ENCODE peak calls at places on chromosome 5, in five cellular contexts. G, V, D, Z and A are unnamed samples.
A peak's percentile ranks its signal among the peaks of the same experiment; 100 is the strongest.

GRCh38 chr5:94793816-94794198 is 175.3 kb downstream of the SLF1 start:
- DNase-seq in Z (peak; percentile 43), V (no peak), G (no peak), D (no peak), A (no peak)

GRCh38 chr5:132013711-132014110 is 2.3 kb upstream of the ACSL6 start:
- DNase-seq in Z (no peak), D (no peak), G (no peak), V (no peak), A (peak; percentile 43)

GRCh38 chr5:73487815-73488214 is 10.4 kb upstream of the BTF3 start:
- DNase-seq in Z (no peak), D (no peak), G (no peak), V (no peak), A (no peak)

GRCh38 chr5:87588316-87588715 is 175.6 kb upstream of the CCNH start:
- DNase-seq in G (no peak), D (no peak), Z (no peak), V (no peak), A (no peak)

GRCh38 chr5:94544031-94544650 is 74.3 kb downstream of the KIAA0825 start:
- DNase-seq in G (no peak), V (no peak), Z (peak; percentile 15), D (no peak), A (no peak)

GRCh38 chr5:65264420-65264819 is 217.3 kb downstream of the ADAMTS6 start:
- DNase-seq in Z (no peak), D (no peak), V (no peak), G (no peak), A (no peak)

GRCh38 chr5:73938280-73938937 is 312.4 kb downstream of the ARHGEF28 start:
- DNase-seq in Z (peak; percentile 96), V (peak; percentile 28), D (no peak), G (peak; percentile 34), A (no peak)

GRCh38 chr5:23139338-23140171 is 286.4 kb upstream of the CDH12 start:
- DNase-seq in G (no peak), D (no peak), Z (peak; percentile 0), V (no peak), A (no peak)

GRCh38 chr5:50655067-50655809 is 11.2 kb upstream of the PARP8 start:
- DNase-seq in Z (no peak), D (no peak), G (no peak), V (no peak), A (no peak)

GRCh38 chr5:157463081-157463480 is 3.1 kb downstream of the NIPAL4 start:
- DNase-seq in G (no peak), V (no peak), Z (no peak), D (no peak), A (no peak)

GRCh38 chr5:157460921-157461792 is 1.1 kb downstream of the NIPAL4 start:
- DNase-seq in G (no peak), Z (no peak), V (no peak), D (no peak), A (no peak)

GRCh38 chr5:157463621-157464407 is 3.8 kb downstream of the NIPAL4 start:
- DNase-seq in Z (peak; percentile 57), G (no peak), V (no peak), D (no peak), A (no peak)

GRCh38 chr5:157468293-157468965 is 8.4 kb downstream of the NIPAL4 start:
- DNase-seq in V (no peak), Z (no peak), G (no peak), D (no peak), A (no peak)

GRCh38 chr5:157464518-157465171 is 4.6 kb downstream of the NIPAL4 start:
- DNase-seq in Z (peak; percentile 90), G (no peak), V (peak; percentile 69), D (no peak), A (no peak)
- TF ChIP-seq POLR2A in Z (no peak), G (no peak), V (no peak), D (no peak), A (no peak)

DNA sequence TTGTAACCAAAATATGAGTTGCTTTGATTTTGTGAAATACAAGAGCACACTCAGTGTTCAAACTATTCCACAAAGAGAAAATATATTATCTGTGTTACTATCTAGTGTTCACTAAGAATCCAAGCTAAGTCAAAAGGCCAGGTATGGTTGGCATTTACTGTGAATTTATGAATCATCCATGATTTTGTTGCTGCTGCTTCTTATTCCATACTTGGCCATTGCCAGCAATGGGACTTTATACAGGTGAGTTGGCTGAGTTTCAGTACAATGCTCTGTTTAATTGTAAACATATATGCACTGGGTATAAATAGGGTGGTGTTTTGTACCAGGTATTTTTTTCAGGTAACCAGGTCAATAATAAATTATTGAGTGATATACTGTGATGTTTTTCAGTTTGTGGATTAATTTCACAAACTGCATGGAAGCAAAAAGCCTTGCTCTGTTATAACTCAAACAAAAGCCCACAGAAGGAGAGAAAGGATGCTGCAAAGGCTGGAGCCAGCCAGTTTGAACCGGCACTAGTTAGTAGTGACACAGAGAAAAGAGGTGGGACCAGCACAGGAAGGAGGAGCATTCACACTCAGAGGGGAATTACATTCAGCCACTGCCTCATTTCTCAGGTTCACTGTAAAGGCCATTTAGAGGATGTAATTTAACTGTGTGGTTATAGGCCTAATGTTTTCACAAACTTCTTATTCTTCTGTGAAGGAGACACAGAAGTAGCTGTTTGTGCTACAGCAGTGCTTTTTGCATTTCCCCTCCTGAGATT is 381.8 kb downstream of the ADGRV1 start:
- DNase-seq in D (no peak), V (no peak), G (no peak), Z (peak; percentile 60), A (no peak)
- H3K4me3 ChIP-seq in D (no peak overlapping the region), V (no peak overlapping the region), G (no peak overlapping the region), Z (no peak overlapping the region), A (no peak overlapping the region)

DNA sequence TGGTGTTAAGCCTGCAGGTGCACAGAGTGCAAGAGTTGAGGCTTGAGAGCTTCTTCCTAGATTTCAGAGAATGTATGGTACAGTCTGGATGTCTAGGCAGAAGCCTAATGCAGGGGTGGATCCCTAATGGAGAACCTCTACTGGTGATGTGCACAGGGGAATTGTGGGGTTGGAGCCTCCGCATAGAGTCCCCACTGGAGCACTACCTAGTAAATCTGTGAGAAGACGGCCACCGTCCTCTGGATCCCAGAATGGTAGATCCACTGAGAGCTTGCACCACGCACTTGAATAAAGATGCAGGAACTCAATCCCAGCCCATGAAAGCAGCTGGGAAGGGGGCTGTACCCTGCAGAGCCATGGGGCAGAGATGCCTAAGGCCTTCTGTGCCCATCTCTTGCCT is 699.4 kb upstream of the FAM174A start:
- DNase-seq in D (no peak), Z (no peak), V (no peak), G (no peak), A (no peak)
- TF ChIP-seq POLR2A in D (no peak), Z (no peak), V (no peak), G (no peak), A (no peak)

GRCh38 chr5:103357636-103358035 is 99.1 kb downstream of the MACIR start:
- DNase-seq in G (no peak), D (no peak), V (no peak), Z (no peak), A (no peak)

GRCh38 chr5:103360475-103360874 is 101.9 kb downstream of the MACIR start:
- DNase-seq in D (no peak), G (no peak), V (no peak), Z (no peak), A (no peak)

GRCh38 chr5:103358305-103358996 is 99.9 kb downstream of the MACIR start:
- DNase-seq in V (no peak), D (no peak), G (no peak), Z (no peak), A (no peak)

GRCh38 chr5:103364074-103364473 is 105.5 kb downstream of the MACIR start:
- DNase-seq in G (no peak), V (no peak), Z (peak; percentile 32), D (no peak), A (no peak)

GRCh38 chr5:103362211-103362610 is 103.6 kb downstream of the MACIR start:
- DNase-seq in V (no peak), D (no peak), Z (peak; percentile 72), G (no peak), A (no peak)
- H3K4me3 ChIP-seq in V (no peak overlapping the region), D (no peak overlapping the region), Z (no peak overlapping the region), G (no peak overlapping the region), A (no peak overlapping the region)

GRCh38 chr5:137486707-137487106 is 12.4 kb downstream of the SPOCK1 start:
- DNase-seq in D (no peak), G (no peak), Z (peak; percentile 81), V (no peak), A (no peak)
- TF ChIP-seq POLR2A in D (no peak), G (no peak), Z (no peak), V (no peak), A (no peak)

DNA sequence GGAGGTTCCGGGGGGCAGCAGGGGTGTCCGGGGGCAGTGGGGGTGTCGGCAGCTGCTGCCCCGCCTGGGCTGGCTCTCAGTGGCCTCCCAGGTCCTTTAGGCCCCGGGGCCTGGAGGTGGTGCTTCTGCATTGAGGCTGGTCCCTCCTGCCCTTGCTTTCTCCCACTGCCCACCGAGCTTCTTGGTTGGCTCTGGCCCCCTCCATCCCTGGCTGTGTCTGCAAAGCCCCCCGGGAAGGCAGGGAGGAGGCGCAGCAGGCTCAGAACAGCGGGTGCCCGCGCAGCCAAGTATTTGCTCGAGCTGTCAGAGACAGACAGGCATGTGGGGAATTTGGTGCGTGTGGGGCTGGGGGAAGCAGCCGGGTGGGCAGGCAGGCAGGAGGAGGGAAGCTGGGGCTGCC is 11.5 kb downstream of the CXXC5 start:
- DNase-seq in D (no peak), Z (no peak), G (no peak), V (no peak), A (no peak)
- H3K4me3 ChIP-seq in D (peak overlapping the region; percentile 34), Z (peak overlapping the region; percentile 6), G (peak overlapping the region; percentile 47), V (peak overlapping the region; percentile 31), A (peak overlapping the region; percentile 21)

GRCh38 chr5:149549461-149550266 is 1.6 kb downstream of the CSNK1A1 start:
- DNase-seq in Z (peak; percentile 66), D (no peak), G (no peak), V (peak; percentile 35), A (peak; percentile 65)
- TF ChIP-seq POLR2A in Z (no peak), D (no peak), G (no peak), V (no peak), A (no peak)

GRCh38 chr5:176173647-176174046 is 64.6 kb upstream of the SIMC1 start:
- DNase-seq in G (no peak), V (no peak), Z (no peak), D (no peak), A (no peak)
- H3K4me3 ChIP-seq in G (no peak overlapping the region), V (no peak overlapping the region), Z (no peak overlapping the region), D (no peak overlapping the region), A (no peak overlapping the region)